ENCODE peak calls at places on chromosomes 12 and 14, in four cellular contexts. R is thoracic aorta, D is uterus, Y is ovary. V is an unnamed sample.

GRCh38 chr12:63928305-63928704 is 83.8 kb downstream of the SRGAP1 start:
- DNase-seq in R (no peak), D (no peak), Y (no peak), V (no peak)

GRCh38 chr14:54804720-54805060 is 97.9 kb downstream of the GCH1 start:
- DNase-seq in R (no peak), D (no peak), Y (no peak), V (no peak)

GRCh38 chr12:96368233-96368632 is 32.0 kb downstream of the CDK17 start:
- DNase-seq in R (no peak), D (no peak), Y (no peak), V (no peak)

GRCh38 chr12:86600664-86601231 is 344.6 kb upstream of the MGAT4C start:
- DNase-seq in R (no peak), D (peak; percentile 6), Y (no peak), V (no peak)

GRCh38 chr14:30242742-30243141 is 315.1 kb upstream of the PRKD1 start:
- DNase-seq in R (no peak), D (no peak), Y (no peak), V (no peak)

GRCh38 chr14:34081576-34082136 is 130.8 kb upstream of the EGLN3 start:
- DNase-seq in R (no peak), D (no peak), Y (no peak), V (no peak)

GRCh38 chr14:94593376-94593748 is 12.1 kb downstream of the SERPINA5 start:
- DNase-seq in R (no peak), D (no peak), Y (no peak), V (no peak)

GRCh38 chr12:114334395-114334794 is 71.5 kb downstream of the TBX5 start:
- DNase-seq in R (no peak), D (no peak), Y (no peak), V (no peak)

GRCh38 chr12:86137936-86138335 is 118.3 kb downstream of the MGAT4C start:
- DNase-seq in R (no peak), D (no peak), Y (no peak), V (no peak)

GRCh38 chr14:95300002-95300696 is 19.6 kb downstream of the CLMN start:
- DNase-seq in R (no peak), D (no peak), Y (no peak), V (no peak)

GRCh38 chr12:96889273-96889933 is 17.7 kb upstream of the NEDD1 start:
- DNase-seq in R (no peak), D (no peak), Y (no peak), V (no peak)

GRCh38 chr12:111304642-111305071 is 64.2 kb downstream of the PHETA1 start:
- DNase-seq in R (no peak), D (no peak), Y (no peak), V (no peak)

GRCh38 chr12:11482955-11483354 is 87.6 kb upstream of the PRB2 start:
- DNase-seq in R (no peak), D (no peak), Y (no peak), V (no peak)

GRCh38 chr14:24411468-24412454 is 13.0 kb downstream of the NYNRIN start:
- DNase-seq in R (no peak), D (no peak), Y (no peak), V (no peak)

GRCh38 chr12:14244876-14245669 is 120.4 kb upstream of the ATF7IP start:
- DNase-seq in R (no peak), D (no peak), Y (no peak), V (no peak)

GRCh38 chr14:88005050-88005481 is at the start of gene GPR65:
- DNase-seq in R (no peak), D (no peak), Y (no peak), V (no peak)

GRCh38 chr12:30970559-30971202 is 44.1 kb downstream of the TSPAN11 start:
- DNase-seq in R (no peak), D (no peak), Y (no peak), V (no peak)

GRCh38 chr12:107986183-107986582 is 142.9 kb upstream of the WSCD2 start:
- DNase-seq in R (no peak), D (no peak), Y (no peak), V (no peak)

GRCh38 chr14:76782885-76783566 is 21.8 kb downstream of the VASH1 start:
- DNase-seq in R (no peak), D (no peak), Y (no peak), V (no peak)

GRCh38 chr12:24278832-24279231 is 329.4 kb upstream of the SOX5 start:
- DNase-seq in R (no peak), D (no peak), Y (no peak), V (no peak)

GRCh38 chr14:20631023-20631820 is 10.3 kb downstream of the OR6S1 start:
- DNase-seq in R (no peak), D (peak; percentile 70), Y (peak; percentile 60), V (no peak)

GRCh38 chr12:122184522-122184921 is 1.6 kb downstream of the LRRC43 start:
- DNase-seq in R (no peak), D (no peak), Y (no peak), V (no peak)

GRCh38 chr14:23582906-23583760 is 4.5 kb upstream of the JPH4 start:
- DNase-seq in R (no peak), D (no peak), Y (no peak), V (no peak)

GRCh38 chr12:27163048-27163715 is 80.8 kb upstream of the C12orf71 start:
- DNase-seq in R (no peak), D (no peak), Y (no peak), V (no peak)

GRCh38 chr12:2998789-2999264 is 39.6 kb downstream of the TEAD4 start:
- DNase-seq in R (peak; percentile 60), D (peak; percentile 86), Y (peak; percentile 61), V (no peak)

GRCh38 chr12:108826807-108827721 is 30.3 kb downstream of the SSH1 start:
- DNase-seq in R (no peak), D (no peak), Y (no peak), V (no peak)

GRCh38 chr14:104731249-104731924 is 7.4 kb downstream of the ADSS1 start:
- DNase-seq in R (no peak), D (no peak), Y (no peak), V (no peak)
- TF ChIP-seq CTCF in R (no peak), D (no peak), Y (no peak), V (no peak)

GRCh38 chr12:104641862-104642261 is 185.1 kb downstream of the CHST11 start:
- DNase-seq in R (no peak), D (no peak), Y (no peak), V (no peak)
- TF ChIP-seq CTCF in R (no peak), D (no peak), Y (no peak), V (no peak)

DNA sequence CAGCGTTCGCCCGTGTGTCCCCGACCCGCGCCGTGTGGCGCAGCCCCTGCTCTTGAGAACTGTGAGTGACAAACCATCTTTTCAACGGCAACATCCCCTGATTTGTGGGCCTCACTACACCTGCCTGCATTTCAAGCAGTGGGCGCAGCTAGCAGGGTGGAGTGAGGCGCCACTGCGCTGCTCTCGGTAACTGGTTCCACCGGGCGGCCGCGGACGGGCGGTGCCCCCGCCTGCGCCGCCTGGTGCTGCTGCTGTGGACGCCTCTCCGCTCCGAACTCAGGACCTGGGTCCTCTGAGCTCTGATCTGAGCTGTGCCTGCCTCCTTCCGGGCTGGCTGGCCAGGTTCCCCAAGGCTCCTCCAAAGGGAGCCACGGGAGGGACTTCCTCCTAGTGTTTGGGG is 5.9 kb upstream of the DEGS2 start:
- DNase-seq in R (no peak), D (no peak), Y (no peak), V (no peak)
- TF ChIP-seq CTCF in R (no peak), D (no peak), Y (no peak), V (no peak)

GRCh38 chr12:130664772-130665171 is 51.3 kb downstream of the RIMBP2 start:
- DNase-seq in R (no peak), D (no peak), Y (no peak), V (no peak)

GRCh38 chr12:130664252-130664651 is 51.8 kb downstream of the RIMBP2 start:
- DNase-seq in R (no peak), D (no peak), Y (no peak), V (no peak)

GRCh38 chr12:130663510-130663909 is 52.6 kb downstream of the RIMBP2 start:
- DNase-seq in R (no peak), D (no peak), Y (no peak), V (no peak)

GRCh38 chr12:130661059-130661458 is 55.0 kb downstream of the RIMBP2 start:
- DNase-seq in R (no peak), D (no peak), Y (no peak), V (no peak)

GRCh38 chr12:130661501-130662255 is 54.4 kb downstream of the RIMBP2 start:
- DNase-seq in R (no peak), D (no peak), Y (no peak), V (no peak)
- TF ChIP-seq CTCF in R (no peak), D (no peak), Y (no peak), V (no peak)

GRCh38 chr14:36316131-36316530 is 4.3 kb downstream of the MBIP start:
- DNase-seq in R (no peak), D (no peak), Y (no peak), V (no peak)

GRCh38 chr14:36315159-36315853 is 5.1 kb downstream of the MBIP start:
- DNase-seq in R (no peak), D (no peak), Y (no peak), V (no peak)

GRCh38 chr14:36317650-36318049 is 2.8 kb downstream of the MBIP start:
- DNase-seq in R (no peak), D (no peak), Y (no peak), V (no peak)

GRCh38 chr14:36313206-36313605 is 7.2 kb downstream of the MBIP start:
- DNase-seq in R (no peak), D (no peak), Y (no peak), V (no peak)

GRCh38 chr14:36313898-36314297 is 6.5 kb downstream of the MBIP start:
- DNase-seq in R (no peak), D (no peak), Y (no peak), V (no peak)
- TF ChIP-seq CTCF in R (no peak), D (no peak), Y (no peak), V (no peak)

DNA sequence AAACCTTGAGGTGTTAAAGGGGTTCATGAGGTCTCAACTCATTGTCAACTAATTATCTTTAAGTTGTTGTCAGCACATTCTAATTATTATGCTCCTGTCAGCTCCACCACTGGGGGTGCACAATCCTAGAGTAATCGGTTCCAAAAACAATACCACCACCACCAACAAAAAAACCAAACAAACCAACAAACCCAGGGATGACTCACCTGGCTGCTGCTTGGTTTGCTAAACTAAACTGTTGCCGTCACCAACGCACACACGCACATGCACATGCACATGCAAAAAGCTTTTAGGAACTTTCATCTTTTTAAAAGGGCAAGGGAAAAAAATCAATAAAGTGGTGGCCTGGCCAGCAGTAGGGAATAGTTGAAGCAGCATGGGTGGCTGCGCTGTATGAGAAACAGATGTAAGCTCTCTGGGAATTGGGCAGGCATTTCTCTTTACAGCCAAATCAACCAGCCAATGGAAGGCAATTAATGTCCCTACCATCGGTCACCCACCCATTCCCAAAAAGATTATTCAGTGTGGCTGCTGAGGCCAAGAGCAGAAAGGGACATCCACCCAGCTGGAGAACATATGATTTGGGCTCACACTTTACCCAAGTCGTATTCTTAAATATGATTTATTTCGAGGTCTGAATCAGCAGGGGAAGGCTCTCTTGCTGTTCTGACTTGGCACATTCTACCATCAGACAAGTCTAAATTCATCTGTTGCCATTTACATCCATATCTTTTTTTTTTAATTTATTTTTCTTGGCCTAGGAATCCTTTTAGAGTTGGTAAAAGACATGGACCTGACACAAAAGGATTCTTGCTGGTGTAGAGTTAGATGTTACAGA is 20.0 kb downstream of the TMEM30B start:
- DNase-seq in R (no peak), D (no peak), Y (no peak), V (no peak)
- TF ChIP-seq CTCF in R (no peak), D (no peak), Y (no peak), V (no peak)

GRCh38 chr12:115922952-115923564 is 354.4 kb downstream of the MED13L start:
- DNase-seq in R (no peak), D (no peak), Y (no peak), V (no peak)
- TF ChIP-seq CTCF in R (no peak), D (no peak), Y (no peak), V (no peak)